ENCODE peak calls at places on chromosomes 1 and 21, in seven cellular contexts. One of them, this sample, is unnamed.

GRCh38 chr1:222994506-222995229 is 148.4 kb downstream of the TLR5 start:
- DNase-seq in OCI-LY7: no peak
- DNase-seq in epithelial cell of esophagus: peak
- DNase-seq in cardiac fibroblast: peak
- DNase-seq in MCF 10A: peak
- DNase-seq in mucosa of descending colon: no peak
- DNase-seq in CD8-positive, alpha-beta T cell: no peak
- DNase-seq in this sample: no peak

GRCh38 chr1:30405081-30405480 is 318.3 kb downstream of the MATN1 start:
- DNase-seq in OCI-LY7: no peak
- DNase-seq in epithelial cell of esophagus: no peak
- DNase-seq in cardiac fibroblast: no peak
- DNase-seq in MCF 10A: no peak
- DNase-seq in mucosa of descending colon: no peak
- DNase-seq in CD8-positive, alpha-beta T cell: no peak
- DNase-seq in this sample: peak

GRCh38 chr1:73903092-73903491 is 294.9 kb downstream of the LRRIQ3 start:
- DNase-seq in OCI-LY7: no peak
- DNase-seq in epithelial cell of esophagus: no peak
- DNase-seq in cardiac fibroblast: no peak
- DNase-seq in MCF 10A: no peak
- DNase-seq in mucosa of descending colon: no peak
- DNase-seq in CD8-positive, alpha-beta T cell: no peak
- DNase-seq in this sample: no peak

GRCh38 chr1:48610628-48611542 is 138.9 kb upstream of the SPATA6 start:
- DNase-seq in OCI-LY7: no peak
- DNase-seq in epithelial cell of esophagus: no peak
- DNase-seq in cardiac fibroblast: no peak
- DNase-seq in MCF 10A: no peak
- DNase-seq in mucosa of descending colon: no peak
- DNase-seq in CD8-positive, alpha-beta T cell: no peak
- DNase-seq in this sample: no peak

GRCh38 chr1:28259935-28260802 is 851 bp downstream of the SESN2 start:
- DNase-seq in OCI-LY7: no peak
- DNase-seq in epithelial cell of esophagus: peak
- DNase-seq in cardiac fibroblast: peak
- DNase-seq in MCF 10A: peak
- DNase-seq in mucosa of descending colon: peak
- DNase-seq in CD8-positive, alpha-beta T cell: peak
- DNase-seq in this sample: peak

GRCh38 chr1:154961207-154961496 is 430 bp downstream of the PYGO2 start:
- DNase-seq in OCI-LY7: no peak
- DNase-seq in epithelial cell of esophagus: no peak
- DNase-seq in cardiac fibroblast: no peak
- DNase-seq in MCF 10A: no peak
- DNase-seq in mucosa of descending colon: peak
- DNase-seq in CD8-positive, alpha-beta T cell: no peak
- DNase-seq in this sample: no peak

GRCh38 chr1:29810121-29811120 is 574.1 kb downstream of the PTPRU start:
- DNase-seq in OCI-LY7: no peak
- DNase-seq in epithelial cell of esophagus: no peak
- DNase-seq in cardiac fibroblast: no peak
- DNase-seq in MCF 10A: no peak
- DNase-seq in mucosa of descending colon: no peak
- DNase-seq in CD8-positive, alpha-beta T cell: no peak
- DNase-seq in this sample: no peak

GRCh38 chr1:36199934-36200741 is 24.1 kb upstream of the THRAP3 start:
- DNase-seq in OCI-LY7: no peak
- DNase-seq in epithelial cell of esophagus: peak
- DNase-seq in cardiac fibroblast: peak
- DNase-seq in MCF 10A: peak
- DNase-seq in mucosa of descending colon: peak
- DNase-seq in CD8-positive, alpha-beta T cell: no peak
- DNase-seq in this sample: no peak

GRCh38 chr21:36441715-36442114 is 38.2 kb downstream of the CLDN14 start:
- DNase-seq in OCI-LY7: no peak
- DNase-seq in epithelial cell of esophagus: no peak
- DNase-seq in cardiac fibroblast: no peak
- DNase-seq in MCF 10A: no peak
- DNase-seq in mucosa of descending colon: no peak
- DNase-seq in CD8-positive, alpha-beta T cell: no peak
- DNase-seq in this sample: no peak

GRCh38 chr1:6490181-6491075 is 1.0 kb downstream of the PLEKHG5 start:
- DNase-seq in OCI-LY7: peak
- DNase-seq in epithelial cell of esophagus: peak
- DNase-seq in cardiac fibroblast: peak
- DNase-seq in MCF 10A: peak
- DNase-seq in mucosa of descending colon: peak
- DNase-seq in CD8-positive, alpha-beta T cell: peak
- DNase-seq in this sample: peak

GRCh38 chr1:107004421-107004820 is 52.1 kb upstream of the PRMT6 start:
- DNase-seq in OCI-LY7: no peak
- DNase-seq in epithelial cell of esophagus: peak
- DNase-seq in cardiac fibroblast: peak
- DNase-seq in MCF 10A: peak
- DNase-seq in mucosa of descending colon: no peak
- DNase-seq in CD8-positive, alpha-beta T cell: no peak
- DNase-seq in this sample: no peak

GRCh38 chr1:218462116-218462515 is 117.0 kb downstream of the TGFB2 start:
- DNase-seq in OCI-LY7: no peak
- DNase-seq in epithelial cell of esophagus: no peak
- DNase-seq in cardiac fibroblast: no peak
- DNase-seq in MCF 10A: no peak
- DNase-seq in mucosa of descending colon: no peak
- DNase-seq in CD8-positive, alpha-beta T cell: no peak
- DNase-seq in this sample: no peak

GRCh38 chr21:32414579-32415358 is 2.3 kb downstream of the EVA1C start:
- DNase-seq in OCI-LY7: no peak
- DNase-seq in epithelial cell of esophagus: peak
- DNase-seq in cardiac fibroblast: peak
- DNase-seq in MCF 10A: peak
- DNase-seq in mucosa of descending colon: no peak
- DNase-seq in CD8-positive, alpha-beta T cell: no peak
- DNase-seq in this sample: no peak

GRCh38 chr21:28932717-28933116 is 60.0 kb downstream of the LTN1 start:
- DNase-seq in OCI-LY7: no peak
- DNase-seq in epithelial cell of esophagus: no peak
- DNase-seq in cardiac fibroblast: no peak
- DNase-seq in MCF 10A: no peak
- DNase-seq in mucosa of descending colon: no peak
- DNase-seq in CD8-positive, alpha-beta T cell: no peak
- DNase-seq in this sample: no peak

GRCh38 chr1:51623450-51623849 is 6.6 kb downstream of the OSBPL9 start:
- DNase-seq in OCI-LY7: no peak
- DNase-seq in epithelial cell of esophagus: no peak
- DNase-seq in cardiac fibroblast: no peak
- DNase-seq in MCF 10A: no peak
- DNase-seq in mucosa of descending colon: no peak
- DNase-seq in CD8-positive, alpha-beta T cell: no peak
- DNase-seq in this sample: no peak

GRCh38 chr1:21317035-21317689 is 26.9 kb upstream of the ECE1 start:
- DNase-seq in OCI-LY7: no peak
- DNase-seq in epithelial cell of esophagus: no peak
- DNase-seq in cardiac fibroblast: peak
- DNase-seq in MCF 10A: no peak
- DNase-seq in mucosa of descending colon: no peak
- DNase-seq in CD8-positive, alpha-beta T cell: no peak
- DNase-seq in this sample: no peak

GRCh38 chr1:3816331-3817137 is 20.2 kb upstream of the LRRC47 start:
- DNase-seq in OCI-LY7: no peak
- DNase-seq in epithelial cell of esophagus: no peak
- DNase-seq in cardiac fibroblast: no peak
- DNase-seq in MCF 10A: no peak
- DNase-seq in mucosa of descending colon: no peak
- DNase-seq in CD8-positive, alpha-beta T cell: no peak
- DNase-seq in this sample: no peak

GRCh38 chr1:5755552-5756125 is 236.6 kb downstream of the NPHP4 start:
- DNase-seq in OCI-LY7: no peak
- DNase-seq in epithelial cell of esophagus: no peak
- DNase-seq in cardiac fibroblast: no peak
- DNase-seq in MCF 10A: no peak
- DNase-seq in mucosa of descending colon: no peak
- DNase-seq in CD8-positive, alpha-beta T cell: no peak
- DNase-seq in this sample: no peak

GRCh38 chr1:6727535-6727934 is 25.9 kb upstream of the DNAJC11 start:
- DNase-seq in OCI-LY7: peak
- DNase-seq in epithelial cell of esophagus: peak
- DNase-seq in cardiac fibroblast: peak
- DNase-seq in MCF 10A: peak
- DNase-seq in mucosa of descending colon: peak
- DNase-seq in CD8-positive, alpha-beta T cell: peak
- DNase-seq in this sample: no peak

GRCh38 chr21:34372321-34372720 is 3.0 kb upstream of the SMIM11 start:
- DNase-seq in OCI-LY7: no peak
- DNase-seq in epithelial cell of esophagus: no peak
- DNase-seq in cardiac fibroblast: no peak
- DNase-seq in MCF 10A: no peak
- DNase-seq in mucosa of descending colon: no peak
- DNase-seq in CD8-positive, alpha-beta T cell: no peak
- DNase-seq in this sample: no peak

GRCh38 chr1:69305621-69306020 is 262.1 kb upstream of the LRRC7 start:
- DNase-seq in OCI-LY7: peak
- DNase-seq in epithelial cell of esophagus: no peak
- DNase-seq in cardiac fibroblast: no peak
- DNase-seq in MCF 10A: peak
- DNase-seq in mucosa of descending colon: no peak
- DNase-seq in CD8-positive, alpha-beta T cell: no peak
- DNase-seq in this sample: no peak

DNA sequence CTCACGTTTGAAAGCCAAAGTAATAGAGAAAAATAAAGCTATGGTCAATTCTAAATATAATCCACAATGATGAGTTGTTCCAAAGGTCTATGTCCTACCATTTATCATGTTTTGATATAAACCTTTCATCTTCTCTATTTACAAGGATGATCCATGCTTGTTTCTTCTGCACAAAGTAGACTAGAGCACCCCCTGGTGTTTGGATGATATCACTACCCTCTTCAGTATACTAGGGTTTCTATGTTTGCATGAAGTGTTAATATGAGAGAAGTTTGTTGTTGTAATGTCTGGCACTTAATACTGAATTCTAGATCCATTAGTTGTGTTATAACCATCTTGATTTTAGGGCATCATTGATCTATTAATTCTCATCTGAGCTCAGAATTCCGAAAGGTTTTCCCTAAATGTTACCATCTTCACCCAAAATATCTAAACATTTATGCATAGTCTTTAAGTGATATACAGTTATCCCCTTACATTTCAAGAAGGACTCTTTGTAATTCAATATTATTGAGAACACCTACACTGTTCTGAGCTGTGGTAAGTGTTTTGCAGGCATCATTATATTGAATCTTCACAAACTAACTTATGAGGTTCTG is 21.1 kb downstream of the CLDN8 start:
- DNase-seq in OCI-LY7: peak
- DNase-seq in epithelial cell of esophagus: peak
- DNase-seq in cardiac fibroblast: peak
- DNase-seq in MCF 10A: peak
- DNase-seq in mucosa of descending colon: peak
- DNase-seq in CD8-positive, alpha-beta T cell: no peak
- DNase-seq in this sample: no peak
- TF ChIP-seq CTCF in OCI-LY7: peak
- TF ChIP-seq CTCF in epithelial cell of esophagus: peak
- TF ChIP-seq CTCF in cardiac fibroblast: peak
- TF ChIP-seq CTCF in MCF 10A: peak
- TF ChIP-seq CTCF in mucosa of descending colon: no peak
- TF ChIP-seq CTCF in CD8-positive, alpha-beta T cell: no peak
- TF ChIP-seq CTCF in this sample: peak

DNA sequence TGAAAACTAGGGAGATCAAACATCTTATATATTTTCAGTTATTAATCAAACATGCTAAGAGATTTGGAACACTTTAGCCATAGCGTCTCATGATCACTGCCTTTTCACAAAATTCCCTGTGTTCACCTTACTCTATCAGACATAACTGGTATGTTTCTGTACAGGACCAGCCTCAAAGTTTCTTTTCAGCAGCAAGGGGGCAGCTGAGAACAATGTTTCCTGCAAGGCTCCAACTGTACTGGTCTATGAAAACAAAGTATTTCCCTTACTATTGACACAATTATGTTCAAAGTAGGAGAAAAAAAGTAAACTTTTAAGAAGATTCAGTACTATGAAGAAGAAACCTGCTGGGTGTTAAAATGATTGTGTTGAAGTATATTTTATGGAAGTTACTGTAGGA is 98.5 kb downstream of the ATF6 start:
- DNase-seq in OCI-LY7: no peak
- DNase-seq in epithelial cell of esophagus: peak
- DNase-seq in cardiac fibroblast: peak
- DNase-seq in MCF 10A: peak
- DNase-seq in mucosa of descending colon: peak
- DNase-seq in CD8-positive, alpha-beta T cell: no peak
- DNase-seq in this sample: no peak
- TF ChIP-seq CTCF in OCI-LY7: no peak
- TF ChIP-seq CTCF in epithelial cell of esophagus: no peak
- TF ChIP-seq CTCF in cardiac fibroblast: peak
- TF ChIP-seq CTCF in MCF 10A: peak
- TF ChIP-seq CTCF in mucosa of descending colon: no peak
- TF ChIP-seq CTCF in CD8-positive, alpha-beta T cell: peak
- TF ChIP-seq CTCF in this sample: no peak

GRCh38 chr1:92739669-92740524 is 45.0 kb downstream of the EVI5 start:
- DNase-seq in OCI-LY7: no peak
- DNase-seq in epithelial cell of esophagus: no peak
- DNase-seq in cardiac fibroblast: no peak
- DNase-seq in MCF 10A: no peak
- DNase-seq in mucosa of descending colon: no peak
- DNase-seq in CD8-positive, alpha-beta T cell: no peak
- DNase-seq in this sample: no peak

DNA sequence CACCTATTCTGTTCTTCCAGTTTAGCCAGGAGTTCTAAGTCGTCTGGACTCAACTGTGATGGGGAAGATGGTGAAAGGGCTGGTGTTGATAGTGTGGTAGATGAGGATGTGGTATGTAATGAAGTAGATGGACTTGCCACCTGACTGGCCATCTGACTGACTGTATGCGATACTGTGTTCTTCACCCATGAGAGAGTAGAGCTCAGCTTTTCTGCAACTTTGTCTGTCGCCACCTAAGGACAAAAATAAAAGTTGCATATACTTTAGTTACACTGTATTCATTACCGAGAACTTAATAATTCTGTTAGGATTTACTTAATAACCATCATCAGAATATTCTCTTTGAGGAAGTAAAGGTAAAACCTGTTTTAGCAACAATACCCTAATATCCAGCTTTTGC is 48.5 kb downstream of the EVI5 start:
- DNase-seq in OCI-LY7: peak
- DNase-seq in epithelial cell of esophagus: peak
- DNase-seq in cardiac fibroblast: peak
- DNase-seq in MCF 10A: peak
- DNase-seq in mucosa of descending colon: no peak
- DNase-seq in CD8-positive, alpha-beta T cell: no peak
- DNase-seq in this sample: no peak
- TF ChIP-seq CTCF in OCI-LY7: peak
- TF ChIP-seq CTCF in epithelial cell of esophagus: peak
- TF ChIP-seq CTCF in cardiac fibroblast: peak
- TF ChIP-seq CTCF in MCF 10A: no peak
- TF ChIP-seq CTCF in mucosa of descending colon: no peak
- TF ChIP-seq CTCF in CD8-positive, alpha-beta T cell: no peak
- TF ChIP-seq CTCF in this sample: no peak

DNA sequence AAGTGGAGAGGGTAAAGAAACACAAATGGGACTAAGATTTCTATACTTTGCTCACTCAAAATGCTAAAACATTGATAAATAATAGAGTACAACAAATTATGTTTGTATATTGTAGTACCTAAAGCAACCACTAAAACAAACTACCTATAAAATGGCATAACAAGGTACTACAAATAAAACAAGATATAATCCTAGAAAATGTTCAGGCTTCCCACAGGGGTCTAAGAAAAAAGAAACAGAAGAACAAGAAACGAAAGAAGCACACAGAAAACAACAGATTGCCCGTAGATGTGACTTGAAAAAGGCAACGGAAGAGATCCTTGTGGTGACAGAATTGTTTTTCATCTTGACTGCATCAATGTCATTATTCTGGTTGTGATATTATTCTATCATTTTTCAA is 63.3 kb upstream of the ADGRL4 start:
- DNase-seq in OCI-LY7: no peak
- DNase-seq in epithelial cell of esophagus: no peak
- DNase-seq in cardiac fibroblast: no peak
- DNase-seq in MCF 10A: no peak
- DNase-seq in mucosa of descending colon: no peak
- DNase-seq in CD8-positive, alpha-beta T cell: no peak
- DNase-seq in this sample: no peak
- TF ChIP-seq CTCF in OCI-LY7: peak
- TF ChIP-seq CTCF in epithelial cell of esophagus: no peak
- TF ChIP-seq CTCF in cardiac fibroblast: peak
- TF ChIP-seq CTCF in MCF 10A: peak
- TF ChIP-seq CTCF in mucosa of descending colon: no peak
- TF ChIP-seq CTCF in CD8-positive, alpha-beta T cell: no peak
- TF ChIP-seq CTCF in this sample: peak

This sample was measured in mesothelial cell of epicardium.